ENCODE peak calls at places on chromosomes 1 and 21, in six cellular contexts. R is stimulated activated CD4-positive, alpha-beta T cell treated with anti-CD3 and anti-CD28 coated beads, TNF-alpha, amount 100 ng/mL, for 1 hour; L is hepatic stellate cell; B is tibial nerve; I is uterus; Z is IMR-90. U is an unnamed sample.

GRCh38 chr1:25658791-25659431 is 42.3 kb downstream of the MAN1C1 start:
- DNase-seq in R (no peak), L (no peak), B (no peak), I (peak), Z (no peak), U (peak)

GRCh38 chr1:8201331-8201861 is 116.5 kb upstream of the SLC45A1 start:
- DNase-seq in R (no peak), L (peak), B (no peak), I (no peak), Z (peak), U (no peak)

GRCh38 chr1:6930901-6931300 is 145.6 kb downstream of the CAMTA1 start:
- DNase-seq in R (no peak), L (no peak), B (no peak), I (no peak), Z (no peak), U (no peak)

GRCh38 chr21:45386728-45387371 is 18.1 kb upstream of the COL18A1 start:
- DNase-seq in R (no peak), L (peak), B (no peak), I (peak), Z (peak), U (no peak)

GRCh38 chr1:146007048-146007784 is 10.8 kb upstream of the TXNIP start:
- DNase-seq in R (peak), L (peak), B (no peak), I (peak), Z (peak), U (peak)

GRCh38 chr1:116990612-116991151 is 10.9 kb upstream of the CD101 start:
- DNase-seq in R (no peak), L (peak), B (peak), I (no peak), Z (peak), U (peak)

GRCh38 chr1:205301220-205301821 is 20.2 kb downstream of the NUAK2 start:
- DNase-seq in R (no peak), L (peak), B (no peak), I (no peak), Z (peak), U (no peak)

GRCh38 chr1:12097321-12097720 is 34.2 kb downstream of the TNFRSF8 start:
- DNase-seq in R (no peak), L (no peak), B (no peak), I (no peak), Z (peak), U (no peak)

GRCh38 chr1:159929155-159930051 is 4.1 kb upstream of the TAGLN2 start:
- DNase-seq in R (no peak), L (no peak), B (no peak), I (no peak), Z (no peak), U (no peak)

GRCh38 chr1:202938287-202938925 is 11.4 kb upstream of the KLHL12 start:
- DNase-seq in R (no peak), L (no peak), B (no peak), I (no peak), Z (no peak), U (no peak)

GRCh38 chr1:66283583-66284041 is 250.3 kb upstream of the SGIP1 start:
- DNase-seq in R (no peak), L (no peak), B (no peak), I (no peak), Z (peak), U (no peak)

GRCh38 chr1:6603851-6604558 is 1.3 kb upstream of the KLHL21 start:
- DNase-seq in R (no peak), L (peak), B (peak), I (peak), Z (peak), U (peak)

GRCh38 chr1:93579891-93580290 is 101.7 kb downstream of the BCAR3 start:
- DNase-seq in R (no peak), L (peak), B (no peak), I (peak), Z (peak), U (no peak)

GRCh38 chr1:169361281-169361680 is 6.3 kb downstream of the NME7 start:
- DNase-seq in R (no peak), L (no peak), B (no peak), I (no peak), Z (peak), U (no peak)

GRCh38 chr1:222529181-222529580 is 18.7 kb downstream of the HHIPL2 start:
- DNase-seq in R (no peak), L (no peak), B (no peak), I (no peak), Z (no peak), U (no peak)

GRCh38 chr1:87888456-87888855 is 559.8 kb downstream of the LMO4 start:
- DNase-seq in R (no peak), L (no peak), B (no peak), I (no peak), Z (no peak), U (no peak)

GRCh38 chr21:23955130-23955873 is 1652.0 kb downstream of the MRPL39 start:
- DNase-seq in R (no peak), L (no peak), B (no peak), I (no peak), Z (no peak), U (no peak)

GRCh38 chr1:5856246-5856815 is 135.9 kb downstream of the NPHP4 start:
- DNase-seq in R (no peak), L (no peak), B (no peak), I (no peak), Z (peak), U (no peak)

GRCh38 chr1:207077470-207078377 is 10.9 kb upstream of the C4BPB start:
- DNase-seq in R (peak), L (peak), B (peak), I (peak), Z (peak), U (peak)

GRCh38 chr1:234869182-234870019 is 259.2 kb downstream of the TOMM20 start:
- DNase-seq in R (no peak), L (no peak), B (no peak), I (no peak), Z (no peak), U (no peak)

GRCh38 chr1:207028884-207029283 is 3.7 kb downstream of the C1orf116 start:
- DNase-seq in R (no peak), L (no peak), B (no peak), I (no peak), Z (no peak), U (no peak)

GRCh38 chr1:205660361-205660760 is 19.9 kb downstream of the SLC45A3 start:
- DNase-seq in R (no peak), L (no peak), B (no peak), I (no peak), Z (no peak), U (no peak)

GRCh38 chr1:223248787-223249175 is 105.7 kb upstream of the TLR5 start:
- DNase-seq in R (no peak), L (no peak), B (no peak), I (no peak), Z (no peak), U (no peak)

GRCh38 chr1:20166047-20166446 is 19.8 kb upstream of the UBXN10 start:
- DNase-seq in R (no peak), L (no peak), B (no peak), I (peak), Z (no peak), U (no peak)

GRCh38 chr1:204520834-204521709 is 4.9 kb downstream of the MDM4 start:
- DNase-seq in R (peak), L (peak), B (no peak), I (no peak), Z (peak), U (no peak)

GRCh38 chr21:44713130-44713529 is 1.8 kb upstream of the TSPEAR start:
- DNase-seq in R (no peak), L (no peak), B (no peak), I (no peak), Z (no peak), U (peak)

GRCh38 chr1:18928985-18929384 is 26.6 kb upstream of the ALDH4A1 start:
- DNase-seq in R (no peak), L (no peak), B (no peak), I (no peak), Z (no peak), U (no peak)

GRCh38 chr1:40029608-40030007 is 10.9 kb upstream of the CAP1 start:
- DNase-seq in R (no peak), L (no peak), B (no peak), I (no peak), Z (no peak), U (no peak)

GRCh38 chr1:73886721-73887120 is 311.3 kb downstream of the LRRIQ3 start:
- DNase-seq in R (no peak), L (no peak), B (no peak), I (no peak), Z (no peak), U (no peak)

GRCh38 chr21:46048926-46049889 is 48.7 kb upstream of the COL6A2 start:
- DNase-seq in R (no peak), L (peak), B (peak), I (peak), Z (peak), U (peak)

GRCh38 chr1:26692211-26692792 is 3.5 kb upstream of the ARID1A start:
- DNase-seq in R (peak), L (peak), B (peak), I (peak), Z (peak), U (peak)

GRCh38 chr1:155977607-155978324 is 581 bp downstream of the ARHGEF2 start:
- DNase-seq in R (peak), L (no peak), B (no peak), I (peak), Z (no peak), U (no peak)

GRCh38 chr1:147292012-147292411 is 49.5 kb downstream of the CHD1L start:
- DNase-seq in R (no peak), L (peak), B (no peak), I (no peak), Z (peak), U (no peak)

GRCh38 chr1:201482755-201483154 is 13.8 kb upstream of the PHLDA3 start:
- DNase-seq in R (no peak), L (no peak), B (no peak), I (peak), Z (no peak), U (no peak)

GRCh38 chr1:114082047-114082630 is 71.5 kb downstream of the SYT6 start:
- DNase-seq in R (no peak), L (no peak), B (no peak), I (no peak), Z (no peak), U (no peak)

GRCh38 chr1:51044834-51045233 is 57.2 kb upstream of the C1orf185 start:
- DNase-seq in R (no peak), L (no peak), B (no peak), I (no peak), Z (no peak), U (no peak)

GRCh38 chr1:55329091-55329490 is 113.9 kb upstream of the USP24 start:
- DNase-seq in R (no peak), L (peak), B (no peak), I (no peak), Z (peak), U (no peak)

GRCh38 chr1:199221371-199222150 is 582.7 kb downstream of the PTPRC start:
- DNase-seq in R (no peak), L (no peak), B (no peak), I (no peak), Z (no peak), U (no peak)

GRCh38 chr1:13732971-13733667 is 33.1 kb downstream of the PRDM2 start:
- DNase-seq in R (no peak), L (no peak), B (no peak), I (no peak), Z (no peak), U (no peak)

U was measured in ascending aorta.